ENCODE peak calls at places on chromosomes 12 and 14, in nine cellular contexts. P is choroid plexus epithelial cell; E is COLO829; I is brain microvascular endothelial cell; L is substantia nigra; F is stromal cell of bone marrow; A is activated CD4-positive, alpha-beta T cell treated with anti-CD3 and anti-CD28 coated beads, Interleukin-2, amount 10 ng/mL, durations not matched to agents 7 days and 5 days; M is Right ventricle myocardium superior; O is neural crest cell. R is an unnamed sample.
A peak's percentile ranks its signal among the peaks of the same experiment; 100 is the strongest.

GRCh38 chr12:94289551-94290312 is 141.4 kb downstream of the PLXNC1 start:
- DNase-seq in F (peak; percentile 61), A (no peak), P (peak; percentile 72), O (no peak), I (peak; percentile 65), M (peak; percentile 45), E (peak; percentile 76), L (no peak), R (no peak)

GRCh38 chr14:73995977-73996378 is 23.1 kb downstream of the ENTPD5 start:
- DNase-seq in E (no peak), I (no peak), L (no peak), A (no peak), P (no peak), M (no peak), F (no peak), O (no peak), R (no peak)

GRCh38 chr14:101222362-101223090 is 319.0 kb upstream of the RTL1 start:
- DNase-seq in F (no peak), O (no peak), A (no peak), M (no peak), P (no peak), E (no peak), I (no peak), L (no peak), R (no peak)

GRCh38 chr12:121441555-121441954 is 41.6 kb downstream of the RNF34 start:
- DNase-seq in E (no peak), O (no peak), L (no peak), A (no peak), I (no peak), P (no peak), F (no peak), M (no peak), R (no peak)

GRCh38 chr12:48768147-48768546 is 20.7 kb downstream of the ADCY6 start:
- DNase-seq in P (no peak), I (no peak), F (no peak), L (no peak), O (no peak), M (no peak), E (no peak), A (no peak), R (no peak)

GRCh38 chr12:58919271-58920101 is 818 bp downstream of the LRIG3 start:
- DNase-seq in P (peak; percentile 71), L (no peak), I (peak; percentile 36), E (peak; percentile 22), M (no peak), F (no peak), O (no peak), A (no peak), R (no peak)

GRCh38 chr14:59728294-59728693 is 142.3 kb downstream of the RTN1 start:
- DNase-seq in I (no peak), P (no peak), M (no peak), O (no peak), L (no peak), A (no peak), F (no peak), E (no peak), R (no peak)

GRCh38 chr14:26527095-26527494 is 70.7 kb downstream of the NOVA1 start:
- DNase-seq in A (no peak), E (no peak), I (no peak), F (no peak), O (no peak), M (no peak), L (no peak), P (no peak), R (no peak)

GRCh38 chr14:101665478-101666078 is 95.9 kb upstream of the PPP2R5C start:
- DNase-seq in A (peak; percentile 48), P (peak; percentile 72), O (peak; percentile 36), F (peak; percentile 9), E (peak; percentile 53), I (peak; percentile 6), L (no peak), M (no peak), R (peak; percentile 51)

GRCh38 chr12:111798182-111798581 is 31.4 kb downstream of the ALDH2 start:
- DNase-seq in M (no peak), L (no peak), I (no peak), E (no peak), F (no peak), P (no peak), A (no peak), O (no peak), R (no peak)

GRCh38 chr14:39113685-39114072 is 444 bp upstream of the GEMIN2 start:
- DNase-seq in P (no peak), L (no peak), A (no peak), I (no peak), E (no peak), O (no peak), M (no peak), F (no peak), R (no peak)

GRCh38 chr14:74952697-74953484 is 2.5 kb downstream of the PGF start:
- DNase-seq in O (no peak), P (no peak), M (no peak), E (no peak), A (no peak), I (no peak), F (no peak), L (no peak), R (no peak)

GRCh38 chr12:124904306-124905098 is 9.9 kb downstream of the UBC start:
- DNase-seq in A (no peak), F (peak; percentile 88), P (peak; percentile 89), L (peak; percentile 43), I (peak; percentile 94), E (peak; percentile 95), M (peak; percentile 90), O (peak; percentile 42), R (no peak)

GRCh38 chr14:97709552-97709951 is 912.4 kb downstream of the VRK1 start:
- DNase-seq in P (no peak), O (no peak), A (peak; percentile 53), F (no peak), M (no peak), L (no peak), I (no peak), E (no peak), R (no peak)

GRCh38 chr12:116735084-116735483 is 2.8 kb downstream of the SPRING1 start:
- DNase-seq in P (no peak), I (no peak), O (no peak), A (no peak), E (no peak), M (no peak), F (no peak), L (no peak), R (no peak)

GRCh38 chr14:103828315-103828967 is 18.9 kb downstream of the PPP1R13B start:
- DNase-seq in P (peak; percentile 56), A (no peak), F (peak; percentile 44), M (peak; percentile 58), L (no peak), I (no peak), O (no peak), E (peak; percentile 23), R (no peak)

GRCh38 chr14:72892103-72892878 is 1.6 kb downstream of the DPF3 start:
- DNase-seq in E (no peak), L (no peak), F (no peak), A (peak; percentile 50), M (no peak), P (peak; percentile 58), O (no peak), I (peak; percentile 37), R (no peak)

GRCh38 chr14:32205984-32206383 is 2.9 kb upstream of the RNU6-8 start:
- DNase-seq in F (no peak), I (no peak), E (no peak), A (no peak), O (no peak), P (no peak), L (no peak), M (no peak), R (no peak)

GRCh38 chr12:82877963-82878362 is 191.3 kb downstream of the TMTC2 start:
- DNase-seq in L (no peak), O (no peak), M (no peak), E (no peak), P (no peak), A (no peak), F (no peak), I (no peak), R (no peak)

GRCh38 chr14:45610303-45610702 is 357.3 kb upstream of the MIS18BP1 start:
- DNase-seq in F (no peak), O (no peak), M (no peak), E (peak; percentile 30), L (no peak), P (peak; percentile 39), A (no peak), I (peak; percentile 10), R (no peak)